ENCODE peak calls at places on chromosomes 1 and 21, in five cellular contexts. One of them, this sample, is unnamed.

GRCh38 chr1:62720946-62721554 is 32.9 kb upstream of the DOCK7 start:
- DNase-seq in RPMI8226: no peak
- DNase-seq in NCI-H1417 treated with DMSO at 0.1 percent for 48 hours: no peak
- DNase-seq in EH: no peak
- DNase-seq in NCI-H1105 treated with DMSO at 0.1 percent for 48 hours: no peak
- DNase-seq in this sample: no peak

GRCh38 chr1:236156512-236157208 is 14.3 kb downstream of the GPR137B start:
- DNase-seq in RPMI8226: peak
- DNase-seq in NCI-H1417 treated with DMSO at 0.1 percent for 48 hours: no peak
- DNase-seq in EH: no peak
- DNase-seq in NCI-H1105 treated with DMSO at 0.1 percent for 48 hours: no peak
- DNase-seq in this sample: no peak

GRCh38 chr1:174769961-174770549 is 229.7 kb upstream of the CACYBP start:
- DNase-seq in RPMI8226: peak
- DNase-seq in NCI-H1417 treated with DMSO at 0.1 percent for 48 hours: peak
- DNase-seq in EH: peak
- DNase-seq in NCI-H1105 treated with DMSO at 0.1 percent for 48 hours: peak
- DNase-seq in this sample: no peak

GRCh38 chr1:88217386-88217785 is 466.7 kb upstream of the PKN2 start:
- DNase-seq in RPMI8226: no peak
- DNase-seq in NCI-H1417 treated with DMSO at 0.1 percent for 48 hours: no peak
- DNase-seq in EH: no peak
- DNase-seq in NCI-H1105 treated with DMSO at 0.1 percent for 48 hours: no peak
- DNase-seq in this sample: no peak

GRCh38 chr1:231918239-231919015 is 291.8 kb downstream of the DISC1 start:
- DNase-seq in RPMI8226: peak
- DNase-seq in NCI-H1417 treated with DMSO at 0.1 percent for 48 hours: no peak
- DNase-seq in EH: peak
- DNase-seq in NCI-H1105 treated with DMSO at 0.1 percent for 48 hours: no peak
- DNase-seq in this sample: no peak

GRCh38 chr1:242185728-242186127 is 186.8 kb upstream of the MAP1LC3C start:
- DNase-seq in RPMI8226: no peak
- DNase-seq in NCI-H1417 treated with DMSO at 0.1 percent for 48 hours: no peak
- DNase-seq in EH: no peak
- DNase-seq in NCI-H1105 treated with DMSO at 0.1 percent for 48 hours: peak
- DNase-seq in this sample: peak

GRCh38 chr1:79531790-79532189 is 525.3 kb upstream of the ADGRL4 start:
- DNase-seq in RPMI8226: no peak
- DNase-seq in NCI-H1417 treated with DMSO at 0.1 percent for 48 hours: no peak
- DNase-seq in EH: no peak
- DNase-seq in NCI-H1105 treated with DMSO at 0.1 percent for 48 hours: no peak
- DNase-seq in this sample: no peak

GRCh38 chr21:35257413-35257812 is 208.3 kb upstream of the RUNX1 start:
- DNase-seq in RPMI8226: peak
- DNase-seq in NCI-H1417 treated with DMSO at 0.1 percent for 48 hours: no peak
- DNase-seq in EH: peak
- DNase-seq in NCI-H1105 treated with DMSO at 0.1 percent for 48 hours: no peak
- DNase-seq in this sample: no peak

GRCh38 chr1:174659823-174660222 is 212.1 kb downstream of the GPR52 start:
- DNase-seq in RPMI8226: no peak
- DNase-seq in NCI-H1417 treated with DMSO at 0.1 percent for 48 hours: no peak
- DNase-seq in EH: peak
- DNase-seq in NCI-H1105 treated with DMSO at 0.1 percent for 48 hours: no peak
- DNase-seq in this sample: no peak

GRCh38 chr1:183185941-183186490 is at the start of gene LAMC2:
- DNase-seq in RPMI8226: no peak
- DNase-seq in NCI-H1417 treated with DMSO at 0.1 percent for 48 hours: no peak
- DNase-seq in EH: no peak
- DNase-seq in NCI-H1105 treated with DMSO at 0.1 percent for 48 hours: peak
- DNase-seq in this sample: no peak

GRCh38 chr1:19682257-19682656 is 17.6 kb downstream of the HTR6 start:
- DNase-seq in RPMI8226: no peak
- DNase-seq in NCI-H1417 treated with DMSO at 0.1 percent for 48 hours: no peak
- DNase-seq in EH: peak
- DNase-seq in NCI-H1105 treated with DMSO at 0.1 percent for 48 hours: no peak
- DNase-seq in this sample: no peak

GRCh38 chr1:68011786-68012375 is 38.5 kb downstream of the DIRAS3 start:
- DNase-seq in RPMI8226: no peak
- DNase-seq in NCI-H1417 treated with DMSO at 0.1 percent for 48 hours: no peak
- DNase-seq in EH: peak
- DNase-seq in NCI-H1105 treated with DMSO at 0.1 percent for 48 hours: no peak
- DNase-seq in this sample: no peak

GRCh38 chr1:15476927-15477326 is 1.0 kb downstream of the CELA2B start:
- DNase-seq in RPMI8226: no peak
- DNase-seq in NCI-H1417 treated with DMSO at 0.1 percent for 48 hours: no peak
- DNase-seq in EH: no peak
- DNase-seq in NCI-H1105 treated with DMSO at 0.1 percent for 48 hours: no peak
- DNase-seq in this sample: no peak

GRCh38 chr1:243513726-243514491 is 258.1 kb downstream of the SDCCAG8 start:
- DNase-seq in RPMI8226: no peak
- DNase-seq in NCI-H1417 treated with DMSO at 0.1 percent for 48 hours: no peak
- DNase-seq in EH: peak
- DNase-seq in NCI-H1105 treated with DMSO at 0.1 percent for 48 hours: no peak
- DNase-seq in this sample: no peak

GRCh38 chr1:148290881-148291280 is 138.8 kb upstream of the NBPF11 start:
- DNase-seq in RPMI8226: no peak
- DNase-seq in NCI-H1417 treated with DMSO at 0.1 percent for 48 hours: no peak
- DNase-seq in EH: no peak
- DNase-seq in NCI-H1105 treated with DMSO at 0.1 percent for 48 hours: no peak
- DNase-seq in this sample: no peak

GRCh38 chr1:203199481-203200058 is 13.1 kb upstream of the CHI3L1 start:
- DNase-seq in RPMI8226: no peak
- DNase-seq in NCI-H1417 treated with DMSO at 0.1 percent for 48 hours: no peak
- DNase-seq in EH: peak
- DNase-seq in NCI-H1105 treated with DMSO at 0.1 percent for 48 hours: no peak
- DNase-seq in this sample: no peak

GRCh38 chr1:212237651-212238050 is 47.6 kb upstream of the PPP2R5A start:
- DNase-seq in RPMI8226: no peak
- DNase-seq in NCI-H1417 treated with DMSO at 0.1 percent for 48 hours: no peak
- DNase-seq in EH: no peak
- DNase-seq in NCI-H1105 treated with DMSO at 0.1 percent for 48 hours: no peak
- DNase-seq in this sample: no peak

GRCh38 chr1:41891403-41891896 is 27.3 kb downstream of the HIVEP3 start:
- DNase-seq in RPMI8226: peak
- DNase-seq in NCI-H1417 treated with DMSO at 0.1 percent for 48 hours: no peak
- DNase-seq in EH: peak
- DNase-seq in NCI-H1105 treated with DMSO at 0.1 percent for 48 hours: no peak
- DNase-seq in this sample: no peak

GRCh38 chr1:230127105-230128054 is 60.3 kb downstream of the GALNT2 start:
- DNase-seq in RPMI8226: no peak
- DNase-seq in NCI-H1417 treated with DMSO at 0.1 percent for 48 hours: no peak
- DNase-seq in EH: no peak
- DNase-seq in NCI-H1105 treated with DMSO at 0.1 percent for 48 hours: no peak
- DNase-seq in this sample: no peak

GRCh38 chr1:40185951-40186864 is 25.0 kb downstream of the RLF start:
- DNase-seq in RPMI8226: no peak
- DNase-seq in NCI-H1417 treated with DMSO at 0.1 percent for 48 hours: no peak
- DNase-seq in EH: peak
- DNase-seq in NCI-H1105 treated with DMSO at 0.1 percent for 48 hours: no peak
- DNase-seq in this sample: no peak

GRCh38 chr1:220462756-220463155 is 65.2 kb upstream of the MARK1 start:
- DNase-seq in RPMI8226: peak
- DNase-seq in NCI-H1417 treated with DMSO at 0.1 percent for 48 hours: no peak
- DNase-seq in EH: no peak
- DNase-seq in NCI-H1105 treated with DMSO at 0.1 percent for 48 hours: no peak
- DNase-seq in this sample: no peak

GRCh38 chr1:204826970-204827369 is 43.7 kb upstream of the NFASC start:
- DNase-seq in RPMI8226: peak
- DNase-seq in NCI-H1417 treated with DMSO at 0.1 percent for 48 hours: no peak
- DNase-seq in EH: no peak
- DNase-seq in NCI-H1105 treated with DMSO at 0.1 percent for 48 hours: no peak
- DNase-seq in this sample: no peak

GRCh38 chr1:18746981-18747380 is 112.5 kb downstream of the TAS1R2 start:
- DNase-seq in RPMI8226: no peak
- DNase-seq in NCI-H1417 treated with DMSO at 0.1 percent for 48 hours: no peak
- DNase-seq in EH: no peak
- DNase-seq in NCI-H1105 treated with DMSO at 0.1 percent for 48 hours: no peak
- DNase-seq in this sample: no peak

GRCh38 chr21:15868940-15869339 is 139.2 kb downstream of the USP25 start:
- DNase-seq in RPMI8226: no peak
- DNase-seq in NCI-H1417 treated with DMSO at 0.1 percent for 48 hours: no peak
- DNase-seq in EH: no peak
- DNase-seq in NCI-H1105 treated with DMSO at 0.1 percent for 48 hours: no peak
- DNase-seq in this sample: no peak

GRCh38 chr1:232521660-232522059 is 108.3 kb downstream of the SIPA1L2 start:
- DNase-seq in RPMI8226: no peak
- DNase-seq in NCI-H1417 treated with DMSO at 0.1 percent for 48 hours: no peak
- DNase-seq in EH: no peak
- DNase-seq in NCI-H1105 treated with DMSO at 0.1 percent for 48 hours: no peak
- DNase-seq in this sample: no peak

GRCh38 chr1:32724678-32725594 is 22.4 kb upstream of the SYNC start:
- DNase-seq in RPMI8226: peak
- DNase-seq in NCI-H1417 treated with DMSO at 0.1 percent for 48 hours: no peak
- DNase-seq in EH: peak
- DNase-seq in NCI-H1105 treated with DMSO at 0.1 percent for 48 hours: no peak
- DNase-seq in this sample: no peak

GRCh38 chr1:17125756-17126237 is 6.5 kb upstream of the PADI2 start:
- DNase-seq in RPMI8226: peak
- DNase-seq in NCI-H1417 treated with DMSO at 0.1 percent for 48 hours: no peak
- DNase-seq in EH: peak
- DNase-seq in NCI-H1105 treated with DMSO at 0.1 percent for 48 hours: peak
- DNase-seq in this sample: no peak

GRCh38 chr1:66231162-66232077 is 302.5 kb upstream of the SGIP1 start:
- DNase-seq in RPMI8226: no peak
- DNase-seq in NCI-H1417 treated with DMSO at 0.1 percent for 48 hours: no peak
- DNase-seq in EH: peak
- DNase-seq in NCI-H1105 treated with DMSO at 0.1 percent for 48 hours: no peak
- DNase-seq in this sample: peak

GRCh38 chr21:37668462-37669239 is 247.6 kb downstream of the KCNJ6 start:
- DNase-seq in RPMI8226: no peak
- DNase-seq in NCI-H1417 treated with DMSO at 0.1 percent for 48 hours: no peak
- DNase-seq in EH: no peak
- DNase-seq in NCI-H1105 treated with DMSO at 0.1 percent for 48 hours: no peak
- DNase-seq in this sample: no peak

GRCh38 chr1:40394456-40395172 is 21.1 kb downstream of the SMAP2 start:
- DNase-seq in RPMI8226: no peak
- DNase-seq in NCI-H1417 treated with DMSO at 0.1 percent for 48 hours: no peak
- DNase-seq in EH: peak
- DNase-seq in NCI-H1105 treated with DMSO at 0.1 percent for 48 hours: no peak
- DNase-seq in this sample: no peak

GRCh38 chr1:53137729-53138128 is 4.7 kb downstream of the SLC1A7 start:
- DNase-seq in RPMI8226: peak
- DNase-seq in NCI-H1417 treated with DMSO at 0.1 percent for 48 hours: no peak
- DNase-seq in EH: no peak
- DNase-seq in NCI-H1105 treated with DMSO at 0.1 percent for 48 hours: peak
- DNase-seq in this sample: no peak

GRCh38 chr1:2276803-2277580 is 48.9 kb downstream of the SKI start:
- DNase-seq in RPMI8226: no peak
- DNase-seq in NCI-H1417 treated with DMSO at 0.1 percent for 48 hours: no peak
- DNase-seq in EH: peak
- DNase-seq in NCI-H1105 treated with DMSO at 0.1 percent for 48 hours: no peak
- DNase-seq in this sample: no peak